ENCODE peak calls at places on chromosomes 2 and 18, in eight cellular contexts. N, G, V, B, F, J, E and D are unnamed samples.
A peak's percentile ranks its signal among the peaks of the same experiment; 100 is the strongest.

GRCh38 chr2:82234283-82234682 is 1929.7 kb upstream of the LRRTM1 start:
- DNase-seq in E (no peak), G (no peak), B (no peak), F (peak; percentile 0), V (no peak), J (no peak), N (no peak), D (no peak)

GRCh38 chr2:192145496-192145895 is 49.2 kb downstream of the TMEFF2 start:
- DNase-seq in G (no peak), V (no peak), B (no peak), J (no peak), F (no peak), E (peak; percentile 76), N (no peak), D (no peak)

GRCh38 chr2:179532890-179533289 is 268.3 kb upstream of the SESTD1 start:
- DNase-seq in F (no peak), N (no peak), J (no peak), E (peak; percentile 7), B (no peak), V (no peak), G (no peak), D (no peak)

GRCh38 chr2:170813611-170814550 is 2.8 kb upstream of the GAD1 start:
- DNase-seq in V (peak; percentile 78), G (no peak), F (peak; percentile 30), B (no peak), E (peak; percentile 49), N (peak; percentile 45), J (no peak), D (no peak)

GRCh38 chr2:102025016-102025491 is 33.3 kb downstream of the IL1R2 start:
- DNase-seq in N (no peak), B (no peak), F (no peak), V (no peak), G (no peak), E (peak; percentile 84), J (no peak), D (peak; percentile 55)

GRCh38 chr2:66522591-66523379 is 87.9 kb downstream of the MEIS1 start:
- DNase-seq in V (no peak), F (no peak), E (no peak), B (no peak), N (no peak), J (no peak), G (no peak), D (no peak)

GRCh38 chr18:70249118-70249517 is 39.7 kb upstream of the SOCS6 start:
- DNase-seq in G (no peak), J (no peak), B (no peak), N (no peak), V (no peak), E (peak; percentile 67), F (no peak), D (no peak)

GRCh38 chr18:79681484-79682387 is 2.1 kb downstream of the CTDP1 start:
- DNase-seq in F (peak; percentile 91), V (no peak), G (peak; percentile 53), J (no peak), E (no peak), B (no peak), N (no peak), D (no peak)

GRCh38 chr18:54734059-54734458 is 94.2 kb upstream of the RAB27B start:
- DNase-seq in E (peak; percentile 98), J (no peak), F (no peak), V (no peak), B (no peak), G (no peak), N (no peak), D (no peak)

GRCh38 chr2:44004735-44005602 is 9.2 kb upstream of the LRPPRC start:
- DNase-seq in B (no peak), F (peak; percentile 36), G (no peak), E (peak; percentile 21), J (no peak), N (no peak), V (no peak), D (no peak)

GRCh38 chr2:14998548-14998947 is 366.0 kb downstream of the LRATD1 start:
- DNase-seq in F (no peak), N (no peak), G (no peak), E (no peak), V (no peak), B (no peak), J (no peak), D (no peak)

GRCh38 chr2:48036312-48036711 is 130.0 kb upstream of the FBXO11 start:
- DNase-seq in N (no peak), B (no peak), J (no peak), G (no peak), V (no peak), E (no peak), F (no peak), D (no peak)

GRCh38 chr2:44392338-44392943 is 30.7 kb downstream of the CAMKMT start:
- DNase-seq in N (peak; percentile 18), B (no peak), F (peak; percentile 27), G (no peak), J (no peak), E (peak; percentile 42), V (peak; percentile 50), D (no peak)

GRCh38 chr18:79856119-79857080 is 58.7 kb downstream of the KCNG2 start:
- DNase-seq in N (no peak), B (no peak), F (peak; percentile 11), E (peak; percentile 18), V (no peak), J (no peak), G (no peak), D (no peak)

GRCh38 chr18:76594966-76595365 is 99.9 kb upstream of the ZNF516 start:
- DNase-seq in N (no peak), J (no peak), B (no peak), V (no peak), E (no peak), G (no peak), F (no peak), D (no peak)

GRCh38 chr2:54402350-54402749 is 53.8 kb upstream of the SPTBN1 start:
- DNase-seq in V (no peak), J (no peak), E (peak; percentile 84), G (no peak), F (no peak), N (no peak), B (no peak), D (no peak)